ENCODE peak calls at places on chromosomes 5 and 9, in seven cellular contexts. One of them, this sample, is unnamed.

GRCh38 chr9:134411451-134412297 is 85.4 kb downstream of the RXRA start:
- DNase-seq in AG08395: no peak
- DNase-seq in naive B cell: no peak
- DNase-seq in ELR: no peak
- DNase-seq in glutamatergic neuron: no peak
- DNase-seq in activated CD4-positive, alpha-beta T cell treated with anti-CD3 and anti-CD28 coated beads, Interleukin-2, amount 10 ng/mL, durations not matched to agents 24 days and 14 days: no peak
- DNase-seq in SHP77 treated with DMSO at 0.1 percent for 48 hours: no peak
- DNase-seq in this sample: no peak

GRCh38 chr5:72013741-72014703 is 93.3 kb upstream of the MAP1B start:
- DNase-seq in AG08395: no peak
- DNase-seq in naive B cell: no peak
- DNase-seq in ELR: no peak
- DNase-seq in glutamatergic neuron: no peak
- DNase-seq in activated CD4-positive, alpha-beta T cell treated with anti-CD3 and anti-CD28 coated beads, Interleukin-2, amount 10 ng/mL, durations not matched to agents 24 days and 14 days: peak
- DNase-seq in SHP77 treated with DMSO at 0.1 percent for 48 hours: no peak
- DNase-seq in this sample: no peak

GRCh38 chr5:32932231-32932935 is 221.3 kb downstream of the NPR3 start:
- DNase-seq in AG08395: no peak
- DNase-seq in naive B cell: no peak
- DNase-seq in ELR: no peak
- DNase-seq in glutamatergic neuron: no peak
- DNase-seq in activated CD4-positive, alpha-beta T cell treated with anti-CD3 and anti-CD28 coated beads, Interleukin-2, amount 10 ng/mL, durations not matched to agents 24 days and 14 days: no peak
- DNase-seq in SHP77 treated with DMSO at 0.1 percent for 48 hours: no peak
- DNase-seq in this sample: no peak

GRCh38 chr5:124660229-124661093 is 86.0 kb downstream of the ZNF608 start:
- DNase-seq in AG08395: peak
- DNase-seq in naive B cell: no peak
- DNase-seq in ELR: peak
- DNase-seq in glutamatergic neuron: no peak
- DNase-seq in activated CD4-positive, alpha-beta T cell treated with anti-CD3 and anti-CD28 coated beads, Interleukin-2, amount 10 ng/mL, durations not matched to agents 24 days and 14 days: no peak
- DNase-seq in SHP77 treated with DMSO at 0.1 percent for 48 hours: no peak
- DNase-seq in this sample: no peak

GRCh38 chr9:109354190-109354589 is 33.3 kb upstream of the EPB41L4B start:
- DNase-seq in AG08395: no peak
- DNase-seq in naive B cell: no peak
- DNase-seq in ELR: no peak
- DNase-seq in glutamatergic neuron: no peak
- DNase-seq in activated CD4-positive, alpha-beta T cell treated with anti-CD3 and anti-CD28 coated beads, Interleukin-2, amount 10 ng/mL, durations not matched to agents 24 days and 14 days: no peak
- DNase-seq in SHP77 treated with DMSO at 0.1 percent for 48 hours: no peak
- DNase-seq in this sample: no peak

GRCh38 chr5:150505041-150505511 is 2.9 kb upstream of the NDST1 start:
- DNase-seq in AG08395: no peak
- DNase-seq in naive B cell: no peak
- DNase-seq in ELR: no peak
- DNase-seq in glutamatergic neuron: no peak
- DNase-seq in activated CD4-positive, alpha-beta T cell treated with anti-CD3 and anti-CD28 coated beads, Interleukin-2, amount 10 ng/mL, durations not matched to agents 24 days and 14 days: no peak
- DNase-seq in SHP77 treated with DMSO at 0.1 percent for 48 hours: no peak
- DNase-seq in this sample: no peak

GRCh38 chr9:133683494-133684460 is 47.6 kb downstream of the DBH start:
- DNase-seq in AG08395: peak
- DNase-seq in naive B cell: no peak
- DNase-seq in ELR: peak
- DNase-seq in glutamatergic neuron: peak
- DNase-seq in activated CD4-positive, alpha-beta T cell treated with anti-CD3 and anti-CD28 coated beads, Interleukin-2, amount 10 ng/mL, durations not matched to agents 24 days and 14 days: peak
- DNase-seq in SHP77 treated with DMSO at 0.1 percent for 48 hours: no peak
- DNase-seq in this sample: no peak

GRCh38 chr9:16899611-16900010 is 29.1 kb upstream of the BNC2 start:
- DNase-seq in AG08395: no peak
- DNase-seq in naive B cell: no peak
- DNase-seq in ELR: no peak
- DNase-seq in glutamatergic neuron: no peak
- DNase-seq in activated CD4-positive, alpha-beta T cell treated with anti-CD3 and anti-CD28 coated beads, Interleukin-2, amount 10 ng/mL, durations not matched to agents 24 days and 14 days: no peak
- DNase-seq in SHP77 treated with DMSO at 0.1 percent for 48 hours: no peak
- DNase-seq in this sample: no peak

GRCh38 chr5:57327934-57328333 is 154.1 kb downstream of the GPBP1 start:
- DNase-seq in AG08395: no peak
- DNase-seq in naive B cell: no peak
- DNase-seq in ELR: peak
- DNase-seq in glutamatergic neuron: no peak
- DNase-seq in activated CD4-positive, alpha-beta T cell treated with anti-CD3 and anti-CD28 coated beads, Interleukin-2, amount 10 ng/mL, durations not matched to agents 24 days and 14 days: no peak
- DNase-seq in SHP77 treated with DMSO at 0.1 percent for 48 hours: no peak
- DNase-seq in this sample: no peak

GRCh38 chr9:135214054-135214640 is 126.7 kb downstream of the OLFM1 start:
- DNase-seq in AG08395: no peak
- DNase-seq in naive B cell: no peak
- DNase-seq in ELR: no peak
- DNase-seq in glutamatergic neuron: peak
- DNase-seq in activated CD4-positive, alpha-beta T cell treated with anti-CD3 and anti-CD28 coated beads, Interleukin-2, amount 10 ng/mL, durations not matched to agents 24 days and 14 days: no peak
- DNase-seq in SHP77 treated with DMSO at 0.1 percent for 48 hours: no peak
- DNase-seq in this sample: no peak

GRCh38 chr9:121376214-121376830 is 6.3 kb upstream of the STOM start:
- DNase-seq in AG08395: peak
- DNase-seq in naive B cell: no peak
- DNase-seq in ELR: peak
- DNase-seq in glutamatergic neuron: no peak
- DNase-seq in activated CD4-positive, alpha-beta T cell treated with anti-CD3 and anti-CD28 coated beads, Interleukin-2, amount 10 ng/mL, durations not matched to agents 24 days and 14 days: no peak
- DNase-seq in SHP77 treated with DMSO at 0.1 percent for 48 hours: no peak
- DNase-seq in this sample: no peak

GRCh38 chr5:34486808-34487201 is 169.3 kb upstream of the RAI14 start:
- DNase-seq in AG08395: no peak
- DNase-seq in naive B cell: no peak
- DNase-seq in ELR: no peak
- DNase-seq in glutamatergic neuron: no peak
- DNase-seq in activated CD4-positive, alpha-beta T cell treated with anti-CD3 and anti-CD28 coated beads, Interleukin-2, amount 10 ng/mL, durations not matched to agents 24 days and 14 days: no peak
- DNase-seq in SHP77 treated with DMSO at 0.1 percent for 48 hours: no peak
- DNase-seq in this sample: no peak

GRCh38 chr9:75979362-75979761 is 88.9 kb downstream of the PCSK5 start:
- DNase-seq in AG08395: peak
- DNase-seq in naive B cell: no peak
- DNase-seq in ELR: peak
- DNase-seq in glutamatergic neuron: no peak
- DNase-seq in activated CD4-positive, alpha-beta T cell treated with anti-CD3 and anti-CD28 coated beads, Interleukin-2, amount 10 ng/mL, durations not matched to agents 24 days and 14 days: no peak
- DNase-seq in SHP77 treated with DMSO at 0.1 percent for 48 hours: no peak
- DNase-seq in this sample: no peak

GRCh38 chr5:163890211-163890610 is 384.8 kb downstream of the MAT2B start:
- DNase-seq in AG08395: no peak
- DNase-seq in naive B cell: no peak
- DNase-seq in ELR: no peak
- DNase-seq in glutamatergic neuron: no peak
- DNase-seq in activated CD4-positive, alpha-beta T cell treated with anti-CD3 and anti-CD28 coated beads, Interleukin-2, amount 10 ng/mL, durations not matched to agents 24 days and 14 days: no peak
- DNase-seq in SHP77 treated with DMSO at 0.1 percent for 48 hours: no peak
- DNase-seq in this sample: no peak

GRCh38 chr5:68329554-68329953 is 114.0 kb downstream of the PIK3R1 start:
- DNase-seq in AG08395: peak
- DNase-seq in naive B cell: no peak
- DNase-seq in ELR: no peak
- DNase-seq in glutamatergic neuron: no peak
- DNase-seq in activated CD4-positive, alpha-beta T cell treated with anti-CD3 and anti-CD28 coated beads, Interleukin-2, amount 10 ng/mL, durations not matched to agents 24 days and 14 days: no peak
- DNase-seq in SHP77 treated with DMSO at 0.1 percent for 48 hours: no peak
- DNase-seq in this sample: no peak

GRCh38 chr9:122028089-122028488 is 65.0 kb downstream of the TTLL11 start:
- DNase-seq in AG08395: no peak
- DNase-seq in naive B cell: no peak
- DNase-seq in ELR: no peak
- DNase-seq in glutamatergic neuron: no peak
- DNase-seq in activated CD4-positive, alpha-beta T cell treated with anti-CD3 and anti-CD28 coated beads, Interleukin-2, amount 10 ng/mL, durations not matched to agents 24 days and 14 days: no peak
- DNase-seq in SHP77 treated with DMSO at 0.1 percent for 48 hours: no peak
- DNase-seq in this sample: no peak

GRCh38 chr9:110183208-110184145 is 24.5 kb downstream of the C9orf152 start:
- DNase-seq in AG08395: peak
- DNase-seq in naive B cell: peak
- DNase-seq in ELR: peak
- DNase-seq in glutamatergic neuron: peak
- DNase-seq in activated CD4-positive, alpha-beta T cell treated with anti-CD3 and anti-CD28 coated beads, Interleukin-2, amount 10 ng/mL, durations not matched to agents 24 days and 14 days: peak
- DNase-seq in SHP77 treated with DMSO at 0.1 percent for 48 hours: peak
- DNase-seq in this sample: peak

GRCh38 chr5:180381428-180381827 is 28.3 kb upstream of the GFPT2 start:
- DNase-seq in AG08395: no peak
- DNase-seq in naive B cell: no peak
- DNase-seq in ELR: no peak
- DNase-seq in glutamatergic neuron: peak
- DNase-seq in activated CD4-positive, alpha-beta T cell treated with anti-CD3 and anti-CD28 coated beads, Interleukin-2, amount 10 ng/mL, durations not matched to agents 24 days and 14 days: no peak
- DNase-seq in SHP77 treated with DMSO at 0.1 percent for 48 hours: no peak
- DNase-seq in this sample: no peak

GRCh38 chr5:177416334-177416733 is 7.0 kb upstream of the F12 start:
- DNase-seq in AG08395: peak
- DNase-seq in naive B cell: no peak
- DNase-seq in ELR: no peak
- DNase-seq in glutamatergic neuron: no peak
- DNase-seq in activated CD4-positive, alpha-beta T cell treated with anti-CD3 and anti-CD28 coated beads, Interleukin-2, amount 10 ng/mL, durations not matched to agents 24 days and 14 days: no peak
- DNase-seq in SHP77 treated with DMSO at 0.1 percent for 48 hours: no peak
- DNase-seq in this sample: no peak

GRCh38 chr5:144566747-144567415 is 396.2 kb downstream of the KCTD16 start:
- DNase-seq in AG08395: peak
- DNase-seq in naive B cell: no peak
- DNase-seq in ELR: peak
- DNase-seq in glutamatergic neuron: no peak
- DNase-seq in activated CD4-positive, alpha-beta T cell treated with anti-CD3 and anti-CD28 coated beads, Interleukin-2, amount 10 ng/mL, durations not matched to agents 24 days and 14 days: no peak
- DNase-seq in SHP77 treated with DMSO at 0.1 percent for 48 hours: no peak
- DNase-seq in this sample: no peak

GRCh38 chr9:128882677-128883590 is 1.0 kb downstream of the LRRC8A start:
- DNase-seq in AG08395: peak
- DNase-seq in naive B cell: no peak
- DNase-seq in ELR: peak
- DNase-seq in glutamatergic neuron: peak
- DNase-seq in activated CD4-positive, alpha-beta T cell treated with anti-CD3 and anti-CD28 coated beads, Interleukin-2, amount 10 ng/mL, durations not matched to agents 24 days and 14 days: peak
- DNase-seq in SHP77 treated with DMSO at 0.1 percent for 48 hours: no peak
- DNase-seq in this sample: peak

GRCh38 chr5:145077028-145077427 is 758.1 kb downstream of the PRELID2 start:
- DNase-seq in AG08395: no peak
- DNase-seq in naive B cell: no peak
- DNase-seq in ELR: no peak
- DNase-seq in glutamatergic neuron: no peak
- DNase-seq in activated CD4-positive, alpha-beta T cell treated with anti-CD3 and anti-CD28 coated beads, Interleukin-2, amount 10 ng/mL, durations not matched to agents 24 days and 14 days: no peak
- DNase-seq in SHP77 treated with DMSO at 0.1 percent for 48 hours: no peak
- DNase-seq in this sample: no peak

GRCh38 chr5:15655683-15656082 is 155.7 kb downstream of the FBXL7 start:
- DNase-seq in AG08395: no peak
- DNase-seq in naive B cell: no peak
- DNase-seq in ELR: no peak
- DNase-seq in glutamatergic neuron: no peak
- DNase-seq in activated CD4-positive, alpha-beta T cell treated with anti-CD3 and anti-CD28 coated beads, Interleukin-2, amount 10 ng/mL, durations not matched to agents 24 days and 14 days: no peak
- DNase-seq in SHP77 treated with DMSO at 0.1 percent for 48 hours: no peak
- DNase-seq in this sample: no peak

GRCh38 chr9:116154334-116154975 is 864 bp downstream of the PAPPA start:
- DNase-seq in AG08395: no peak
- DNase-seq in naive B cell: no peak
- DNase-seq in ELR: peak
- DNase-seq in glutamatergic neuron: peak
- DNase-seq in activated CD4-positive, alpha-beta T cell treated with anti-CD3 and anti-CD28 coated beads, Interleukin-2, amount 10 ng/mL, durations not matched to agents 24 days and 14 days: no peak
- DNase-seq in SHP77 treated with DMSO at 0.1 percent for 48 hours: no peak
- DNase-seq in this sample: no peak

GRCh38 chr5:25892251-25892650 is 1146.1 kb downstream of the CDH9 start:
- DNase-seq in AG08395: no peak
- DNase-seq in naive B cell: no peak
- DNase-seq in ELR: no peak
- DNase-seq in glutamatergic neuron: no peak
- DNase-seq in activated CD4-positive, alpha-beta T cell treated with anti-CD3 and anti-CD28 coated beads, Interleukin-2, amount 10 ng/mL, durations not matched to agents 24 days and 14 days: no peak
- DNase-seq in SHP77 treated with DMSO at 0.1 percent for 48 hours: no peak
- DNase-seq in this sample: no peak